ENCODE peak calls at places on chromosomes 13 and 19, in eight cellular contexts. One of them, this sample, is unnamed.
A peak's percentile ranks its signal among the peaks of the same experiment; 100 is the strongest.

GRCh38 chr19:43586346-43586745 is 9.6 kb downstream of the IRGQ start:
- DNase-seq in ascending aorta: no peak
- DNase-seq in iPS DF 6.9: no peak
- DNase-seq in naive thymus-derived CD4-positive, alpha-beta T cell: no peak
- DNase-seq in fibroblast of pulmonary artery: no peak
- DNase-seq in choroid plexus epithelial cell: no peak
- DNase-seq in cardiac fibroblast: no peak
- DNase-seq in right lobe of liver: no peak
- DNase-seq in this sample: no peak

GRCh38 chr13:49635599-49636433 is 7.5 kb downstream of the ARL11 start:
- DNase-seq in ascending aorta: no peak
- DNase-seq in iPS DF 6.9: no peak
- DNase-seq in naive thymus-derived CD4-positive, alpha-beta T cell: peak; percentile 11
- DNase-seq in fibroblast of pulmonary artery: peak; percentile 57
- DNase-seq in choroid plexus epithelial cell: peak; percentile 86
- DNase-seq in cardiac fibroblast: peak; percentile 78
- DNase-seq in right lobe of liver: no peak
- DNase-seq in this sample: no peak

GRCh38 chr13:75544681-75545333 is 4.8 kb upstream of the UCHL3 start:
- DNase-seq in ascending aorta: no peak
- DNase-seq in iPS DF 6.9: no peak
- DNase-seq in naive thymus-derived CD4-positive, alpha-beta T cell: no peak
- DNase-seq in fibroblast of pulmonary artery: peak; percentile 89
- DNase-seq in choroid plexus epithelial cell: peak; percentile 98
- DNase-seq in cardiac fibroblast: peak; percentile 92
- DNase-seq in right lobe of liver: no peak
- DNase-seq in this sample: no peak

GRCh38 chr19:16023558-16023915 is 52.8 kb upstream of the TPM4 start:
- DNase-seq in ascending aorta: no peak
- DNase-seq in iPS DF 6.9: no peak
- DNase-seq in naive thymus-derived CD4-positive, alpha-beta T cell: no peak
- DNase-seq in fibroblast of pulmonary artery: no peak
- DNase-seq in choroid plexus epithelial cell: no peak
- DNase-seq in cardiac fibroblast: no peak
- DNase-seq in right lobe of liver: no peak
- DNase-seq in this sample: no peak

GRCh38 chr19:23071087-23071511 is 45.7 kb upstream of the ZNF730 start:
- DNase-seq in ascending aorta: peak; percentile 65
- DNase-seq in iPS DF 6.9: no peak
- DNase-seq in naive thymus-derived CD4-positive, alpha-beta T cell: no peak
- DNase-seq in fibroblast of pulmonary artery: peak; percentile 20
- DNase-seq in choroid plexus epithelial cell: peak; percentile 21
- DNase-seq in cardiac fibroblast: peak; percentile 27
- DNase-seq in right lobe of liver: no peak
- DNase-seq in this sample: no peak

GRCh38 chr13:73421310-73421912 is 362.6 kb downstream of the KLF5 start:
- DNase-seq in ascending aorta: no peak
- DNase-seq in iPS DF 6.9: no peak
- DNase-seq in naive thymus-derived CD4-positive, alpha-beta T cell: no peak
- DNase-seq in fibroblast of pulmonary artery: peak; percentile 33
- DNase-seq in choroid plexus epithelial cell: peak; percentile 22
- DNase-seq in cardiac fibroblast: peak; percentile 93
- DNase-seq in right lobe of liver: no peak
- DNase-seq in this sample: no peak

GRCh38 chr19:4343845-4344713 is 717 bp downstream of the MPND start:
- DNase-seq in ascending aorta: no peak
- DNase-seq in iPS DF 6.9: no peak
- DNase-seq in naive thymus-derived CD4-positive, alpha-beta T cell: no peak
- DNase-seq in fibroblast of pulmonary artery: no peak
- DNase-seq in choroid plexus epithelial cell: no peak
- DNase-seq in cardiac fibroblast: no peak
- DNase-seq in right lobe of liver: peak; percentile 51
- DNase-seq in this sample: no peak

GRCh38 chr13:113239357-113239756 is 29.9 kb downstream of the CUL4A start:
- DNase-seq in ascending aorta: no peak
- DNase-seq in iPS DF 6.9: no peak
- DNase-seq in naive thymus-derived CD4-positive, alpha-beta T cell: no peak
- DNase-seq in fibroblast of pulmonary artery: no peak
- DNase-seq in choroid plexus epithelial cell: no peak
- DNase-seq in cardiac fibroblast: no peak
- DNase-seq in right lobe of liver: no peak
- DNase-seq in this sample: no peak

GRCh38 chr13:114174529-114174941 is 4.5 kb upstream of the CFAP97D2 start:
- DNase-seq in ascending aorta: peak; percentile 25
- DNase-seq in iPS DF 6.9: no peak
- DNase-seq in naive thymus-derived CD4-positive, alpha-beta T cell: no peak
- DNase-seq in fibroblast of pulmonary artery: peak; percentile 74
- DNase-seq in choroid plexus epithelial cell: peak; percentile 54
- DNase-seq in cardiac fibroblast: no peak
- DNase-seq in right lobe of liver: no peak
- DNase-seq in this sample: no peak

GRCh38 chr19:362154-362553 is 17.6 kb upstream of the MIER2 start:
- DNase-seq in ascending aorta: no peak
- DNase-seq in iPS DF 6.9: no peak
- DNase-seq in naive thymus-derived CD4-positive, alpha-beta T cell: no peak
- DNase-seq in fibroblast of pulmonary artery: no peak
- DNase-seq in choroid plexus epithelial cell: no peak
- DNase-seq in cardiac fibroblast: no peak
- DNase-seq in right lobe of liver: no peak
- DNase-seq in this sample: no peak

GRCh38 chr13:84571264-84571663 is 689.0 kb upstream of the SLITRK1 start:
- DNase-seq in ascending aorta: no peak
- DNase-seq in iPS DF 6.9: no peak
- DNase-seq in naive thymus-derived CD4-positive, alpha-beta T cell: no peak
- DNase-seq in fibroblast of pulmonary artery: no peak
- DNase-seq in choroid plexus epithelial cell: no peak
- DNase-seq in cardiac fibroblast: no peak
- DNase-seq in right lobe of liver: no peak
- DNase-seq in this sample: no peak

GRCh38 chr13:39411501-39411900 is 191.5 kb downstream of the LHFPL6 start:
- DNase-seq in ascending aorta: no peak
- DNase-seq in iPS DF 6.9: no peak
- DNase-seq in naive thymus-derived CD4-positive, alpha-beta T cell: no peak
- DNase-seq in fibroblast of pulmonary artery: no peak
- DNase-seq in choroid plexus epithelial cell: peak; percentile 36
- DNase-seq in cardiac fibroblast: peak; percentile 69
- DNase-seq in right lobe of liver: no peak
- DNase-seq in this sample: no peak

GRCh38 chr19:47190167-47190727 is 40.8 kb downstream of the BBC3 start:
- DNase-seq in ascending aorta: peak; percentile 84
- DNase-seq in iPS DF 6.9: no peak
- DNase-seq in naive thymus-derived CD4-positive, alpha-beta T cell: peak; percentile 52
- DNase-seq in fibroblast of pulmonary artery: peak; percentile 87
- DNase-seq in choroid plexus epithelial cell: peak; percentile 89
- DNase-seq in cardiac fibroblast: peak; percentile 63
- DNase-seq in right lobe of liver: peak; percentile 54
- DNase-seq in this sample: no peak

GRCh38 chr13:49997935-49998334 is 1.1 kb downstream of the TRIM13 start:
- DNase-seq in ascending aorta: no peak
- DNase-seq in iPS DF 6.9: no peak
- DNase-seq in naive thymus-derived CD4-positive, alpha-beta T cell: no peak
- DNase-seq in fibroblast of pulmonary artery: no peak
- DNase-seq in choroid plexus epithelial cell: no peak
- DNase-seq in cardiac fibroblast: peak; percentile 11
- DNase-seq in right lobe of liver: no peak
- DNase-seq in this sample: no peak

GRCh38 chr19:41531438-41532311 is 44.3 kb upstream of the CEACAM21 start:
- DNase-seq in ascending aorta: peak; percentile 85
- DNase-seq in iPS DF 6.9: no peak
- DNase-seq in naive thymus-derived CD4-positive, alpha-beta T cell: peak; percentile 79
- DNase-seq in fibroblast of pulmonary artery: peak; percentile 92
- DNase-seq in choroid plexus epithelial cell: peak; percentile 81
- DNase-seq in cardiac fibroblast: peak; percentile 92
- DNase-seq in right lobe of liver: peak; percentile 72
- DNase-seq in this sample: peak; percentile 92

GRCh38 chr13:88623150-88623549 is 952.0 kb downstream of the SLITRK5 start:
- DNase-seq in ascending aorta: no peak
- DNase-seq in iPS DF 6.9: no peak
- DNase-seq in naive thymus-derived CD4-positive, alpha-beta T cell: no peak
- DNase-seq in fibroblast of pulmonary artery: peak; percentile 17
- DNase-seq in choroid plexus epithelial cell: no peak
- DNase-seq in cardiac fibroblast: no peak
- DNase-seq in right lobe of liver: no peak
- DNase-seq in this sample: no peak

GRCh38 chr13:112974676-112975075 is 5.7 kb downstream of the MCF2L start:
- DNase-seq in ascending aorta: no peak
- DNase-seq in iPS DF 6.9: no peak
- DNase-seq in naive thymus-derived CD4-positive, alpha-beta T cell: no peak
- DNase-seq in fibroblast of pulmonary artery: no peak
- DNase-seq in choroid plexus epithelial cell: no peak
- DNase-seq in cardiac fibroblast: no peak
- DNase-seq in right lobe of liver: no peak
- DNase-seq in this sample: no peak

GRCh38 chr19:6720369-6721112 is at the start of gene C3:
- DNase-seq in ascending aorta: peak; percentile 74
- DNase-seq in iPS DF 6.9: no peak
- DNase-seq in naive thymus-derived CD4-positive, alpha-beta T cell: no peak
- DNase-seq in fibroblast of pulmonary artery: peak; percentile 94
- DNase-seq in choroid plexus epithelial cell: peak; percentile 45
- DNase-seq in cardiac fibroblast: peak; percentile 97
- DNase-seq in right lobe of liver: peak; percentile 95
- DNase-seq in this sample: no peak

GRCh38 chr13:110965038-110965754 is 50.3 kb upstream of the ANKRD10 start:
- DNase-seq in ascending aorta: no peak
- DNase-seq in iPS DF 6.9: no peak
- DNase-seq in naive thymus-derived CD4-positive, alpha-beta T cell: no peak
- DNase-seq in fibroblast of pulmonary artery: peak; percentile 59
- DNase-seq in choroid plexus epithelial cell: peak; percentile 43
- DNase-seq in cardiac fibroblast: peak; percentile 95
- DNase-seq in right lobe of liver: no peak
- DNase-seq in this sample: peak; percentile 65

GRCh38 chr13:50627111-50627510 is 216.4 kb downstream of the DLEU7 start:
- DNase-seq in ascending aorta: no peak
- DNase-seq in iPS DF 6.9: no peak
- DNase-seq in naive thymus-derived CD4-positive, alpha-beta T cell: no peak
- DNase-seq in fibroblast of pulmonary artery: peak; percentile 42
- DNase-seq in choroid plexus epithelial cell: peak; percentile 87
- DNase-seq in cardiac fibroblast: no peak
- DNase-seq in right lobe of liver: no peak
- DNase-seq in this sample: no peak

GRCh38 chr19:3268763-3269162 is 44.3 kb downstream of the CELF5 start:
- DNase-seq in ascending aorta: no peak
- DNase-seq in iPS DF 6.9: no peak
- DNase-seq in naive thymus-derived CD4-positive, alpha-beta T cell: no peak
- DNase-seq in fibroblast of pulmonary artery: no peak
- DNase-seq in choroid plexus epithelial cell: no peak
- DNase-seq in cardiac fibroblast: no peak
- DNase-seq in right lobe of liver: no peak
- DNase-seq in this sample: no peak

GRCh38 chr19:6773323-6773931 is 919 bp downstream of the VAV1 start:
- DNase-seq in ascending aorta: peak; percentile 65
- DNase-seq in iPS DF 6.9: no peak
- DNase-seq in naive thymus-derived CD4-positive, alpha-beta T cell: peak; percentile 43
- DNase-seq in fibroblast of pulmonary artery: no peak
- DNase-seq in choroid plexus epithelial cell: no peak
- DNase-seq in cardiac fibroblast: no peak
- DNase-seq in right lobe of liver: peak; percentile 61
- DNase-seq in this sample: peak; percentile 74

GRCh38 chr19:7386308-7386707 is 37.6 kb downstream of the ARHGEF18 start:
- DNase-seq in ascending aorta: no peak
- DNase-seq in iPS DF 6.9: no peak
- DNase-seq in naive thymus-derived CD4-positive, alpha-beta T cell: no peak
- DNase-seq in fibroblast of pulmonary artery: no peak
- DNase-seq in choroid plexus epithelial cell: no peak
- DNase-seq in cardiac fibroblast: no peak
- DNase-seq in right lobe of liver: no peak
- DNase-seq in this sample: no peak

GRCh38 chr13:42970824-42971669 is 21.0 kb downstream of the EPSTI1 start:
- DNase-seq in ascending aorta: no peak
- DNase-seq in iPS DF 6.9: no peak
- DNase-seq in naive thymus-derived CD4-positive, alpha-beta T cell: peak; percentile 51
- DNase-seq in fibroblast of pulmonary artery: peak; percentile 63
- DNase-seq in choroid plexus epithelial cell: peak; percentile 72
- DNase-seq in cardiac fibroblast: peak; percentile 74
- DNase-seq in right lobe of liver: no peak
- DNase-seq in this sample: peak; percentile 55

GRCh38 chr19:30374791-30375650 is 2.8 kb downstream of the ZNF536 start:
- DNase-seq in ascending aorta: peak; percentile 24
- DNase-seq in iPS DF 6.9: no peak
- DNase-seq in naive thymus-derived CD4-positive, alpha-beta T cell: no peak
- DNase-seq in fibroblast of pulmonary artery: no peak
- DNase-seq in choroid plexus epithelial cell: no peak
- DNase-seq in cardiac fibroblast: no peak
- DNase-seq in right lobe of liver: peak; percentile 37
- DNase-seq in this sample: no peak
- H3K4me3 ChIP-seq in ascending aorta: no peak overlapping the region
- H3K4me3 ChIP-seq in iPS DF 6.9: peak overlapping the region; percentile 46
- H3K4me3 ChIP-seq in naive thymus-derived CD4-positive, alpha-beta T cell: no peak overlapping the region
- H3K4me3 ChIP-seq in fibroblast of pulmonary artery: no peak overlapping the region
- H3K4me3 ChIP-seq in choroid plexus epithelial cell: no peak overlapping the region
- H3K4me3 ChIP-seq in cardiac fibroblast: no peak overlapping the region
- H3K4me3 ChIP-seq in right lobe of liver: no peak overlapping the region
- H3K4me3 ChIP-seq in this sample: no peak overlapping the region

GRCh38 chr13:18943721-18944391 is 237.8 kb downstream of the TUBA3C start:
- DNase-seq in ascending aorta: no peak
- DNase-seq in iPS DF 6.9: no peak
- DNase-seq in naive thymus-derived CD4-positive, alpha-beta T cell: no peak
- DNase-seq in fibroblast of pulmonary artery: no peak
- DNase-seq in choroid plexus epithelial cell: no peak
- DNase-seq in cardiac fibroblast: no peak
- DNase-seq in right lobe of liver: no peak
- DNase-seq in this sample: no peak
- H3K4me3 ChIP-seq in ascending aorta: no peak overlapping the region
- H3K4me3 ChIP-seq in iPS DF 6.9: no peak overlapping the region
- H3K4me3 ChIP-seq in naive thymus-derived CD4-positive, alpha-beta T cell: no peak overlapping the region
- H3K4me3 ChIP-seq in fibroblast of pulmonary artery: no peak overlapping the region
- H3K4me3 ChIP-seq in choroid plexus epithelial cell: no peak overlapping the region
- H3K4me3 ChIP-seq in cardiac fibroblast: no peak overlapping the region
- H3K4me3 ChIP-seq in right lobe of liver: no peak overlapping the region
- H3K4me3 ChIP-seq in this sample: no peak overlapping the region

GRCh38 chr13:101417501-101417900 is 1.2 kb upstream of the NALCN start:
- DNase-seq in ascending aorta: no peak
- DNase-seq in iPS DF 6.9: no peak
- DNase-seq in naive thymus-derived CD4-positive, alpha-beta T cell: no peak
- DNase-seq in fibroblast of pulmonary artery: no peak
- DNase-seq in choroid plexus epithelial cell: no peak
- DNase-seq in cardiac fibroblast: no peak
- DNase-seq in right lobe of liver: no peak
- DNase-seq in this sample: no peak
- H3K4me3 ChIP-seq in ascending aorta: no peak overlapping the region
- H3K4me3 ChIP-seq in iPS DF 6.9: no peak overlapping the region
- H3K4me3 ChIP-seq in naive thymus-derived CD4-positive, alpha-beta T cell: no peak overlapping the region
- H3K4me3 ChIP-seq in fibroblast of pulmonary artery: no peak overlapping the region
- H3K4me3 ChIP-seq in choroid plexus epithelial cell: no peak overlapping the region
- H3K4me3 ChIP-seq in cardiac fibroblast: no peak overlapping the region
- H3K4me3 ChIP-seq in right lobe of liver: no peak overlapping the region
- H3K4me3 ChIP-seq in this sample: no peak overlapping the region

GRCh38 chr13:93116809-93117208 is 109.8 kb upstream of the GPC6 start:
- DNase-seq in ascending aorta: no peak
- DNase-seq in iPS DF 6.9: no peak
- DNase-seq in naive thymus-derived CD4-positive, alpha-beta T cell: no peak
- DNase-seq in fibroblast of pulmonary artery: no peak
- DNase-seq in choroid plexus epithelial cell: peak; percentile 15
- DNase-seq in cardiac fibroblast: peak; percentile 6
- DNase-seq in right lobe of liver: no peak
- DNase-seq in this sample: no peak
- H3K4me3 ChIP-seq in ascending aorta: no peak overlapping the region
- H3K4me3 ChIP-seq in iPS DF 6.9: no peak overlapping the region
- H3K4me3 ChIP-seq in naive thymus-derived CD4-positive, alpha-beta T cell: no peak overlapping the region
- H3K4me3 ChIP-seq in fibroblast of pulmonary artery: no peak overlapping the region
- H3K4me3 ChIP-seq in choroid plexus epithelial cell: no peak overlapping the region
- H3K4me3 ChIP-seq in cardiac fibroblast: no peak overlapping the region
- H3K4me3 ChIP-seq in right lobe of liver: no peak overlapping the region
- H3K4me3 ChIP-seq in this sample: no peak overlapping the region

This sample was measured in GM12864.